ENCODE peak calls at places on chromosome 7, in seven cellular contexts. E is neural progenitor cell; W is neuronal stem cell; U is psoas muscle; B is thoracic aorta; M is lower lobe of right lung; K is CD8-positive, alpha-beta memory T cell. I is an unnamed sample.

GRCh38 chr7:23472974-23473847 is 2.9 kb upstream of the IGF2BP3 start:
- DNase-seq in E (peak; percentile 53), W (peak; percentile 17), U (no peak), B (no peak), M (no peak), K (no peak), I (no peak)

GRCh38 chr7:47268826-47269465 is 313.0 kb downstream of the TNS3 start:
- DNase-seq in E (no peak), W (no peak), U (no peak), B (no peak), M (no peak), K (no peak), I (no peak)

GRCh38 chr7:121102619-121103018 is 114.1 kb downstream of the CPED1 start:
- DNase-seq in E (peak; percentile 7), W (no peak), U (no peak), B (no peak), M (no peak), K (no peak), I (no peak)

GRCh38 chr7:51428226-51428887 is 111.7 kb upstream of the COBL start:
- DNase-seq in E (peak; percentile 26), W (no peak), U (no peak), B (no peak), M (no peak), K (no peak), I (no peak)

GRCh38 chr7:668958-669357 is 57.5 kb upstream of the DNAAF5 start:
- DNase-seq in E (no peak), W (no peak), U (no peak), B (no peak), M (no peak), K (peak; percentile 8), I (no peak)

GRCh38 chr7:33556471-33556870 is 348.9 kb upstream of the BMPER start:
- DNase-seq in E (no peak), W (no peak), U (no peak), B (no peak), M (no peak), K (no peak), I (no peak)

GRCh38 chr7:79199961-79200360 is 253.5 kb downstream of the MAGI2 start:
- DNase-seq in E (no peak), W (no peak), U (no peak), B (no peak), M (no peak), K (no peak), I (no peak)

GRCh38 chr7:37230221-37230620 is 218.4 kb downstream of the ELMO1 start:
- DNase-seq in E (no peak), W (no peak), U (peak; percentile 73), B (no peak), M (no peak), K (no peak), I (no peak)

DNA sequence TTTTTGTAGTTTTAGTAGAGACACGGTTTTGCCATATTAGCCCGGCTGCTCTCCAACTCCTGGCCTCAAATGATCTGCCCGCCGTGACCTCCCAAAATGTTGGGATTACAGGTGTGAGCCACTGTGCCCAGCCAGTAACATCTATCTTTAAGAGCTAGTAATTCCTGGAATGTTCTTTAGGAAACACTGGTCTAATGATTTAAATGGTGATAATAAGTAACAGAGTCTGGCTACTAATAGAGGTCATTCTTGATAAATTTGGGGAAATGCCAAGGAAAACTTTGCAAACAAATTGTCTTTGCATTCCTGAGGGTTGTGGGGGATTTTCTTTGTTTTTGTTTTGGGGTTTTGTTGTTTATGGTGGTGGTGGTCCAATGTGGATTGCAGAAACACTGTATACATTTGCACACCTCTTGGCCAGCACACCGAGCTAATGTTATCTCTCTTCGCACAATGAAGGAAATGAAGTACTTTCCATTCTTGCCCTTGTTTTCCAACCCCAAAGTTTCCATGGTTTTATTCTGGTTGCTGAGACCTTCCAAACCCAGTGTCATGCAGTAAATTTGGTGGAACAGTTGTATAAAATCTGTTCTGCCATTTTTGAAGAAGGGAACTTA is 51.3 kb upstream of the WIPF3 start:
- DNase-seq in E (no peak), W (no peak), U (no peak), B (no peak), M (no peak), K (no peak), I (no peak)
- H3K4me1 ChIP-seq in E (peaks cover 5% of the 10 kb centered on the region), W (no peaks in the 10 kb centered on the region), U (no peaks in the 10 kb centered on the region), B (no peaks in the 10 kb centered on the region), M (no peaks in the 10 kb centered on the region), K (no peaks in the 10 kb centered on the region), I (no peaks in the 10 kb centered on the region)

GRCh38 chr7:32070051-32070405 is 179 bp downstream of the PDE1C start:
- DNase-seq in E (no peak), W (no peak), U (no peak), B (no peak), M (no peak), K (no peak), I (no peak)

GRCh38 chr7:32070406-32071360 is at the start of gene PDE1C:
- DNase-seq in E (peak; percentile 64), W (peak; percentile 21), U (peak; percentile 19), B (no peak), M (no peak), K (no peak), I (no peak)

GRCh38 chr7:32072397-32072796 is 2.2 kb upstream of the PDE1C start:
- DNase-seq in E (no peak), W (no peak), U (no peak), B (no peak), M (no peak), K (no peak), I (no peak)

GRCh38 chr7:32073533-32073932 is 3.3 kb upstream of the PDE1C start:
- DNase-seq in E (no peak), W (no peak), U (no peak), B (no peak), M (no peak), K (no peak), I (no peak)

GRCh38 chr7:32071466-32072091 is 1.4 kb upstream of the PDE1C start:
- DNase-seq in E (no peak), W (no peak), U (no peak), B (no peak), M (no peak), K (no peak), I (no peak)
- H3K4me3 ChIP-seq in E (peak overlapping the region; percentile 80), W (no peak overlapping the region), U (peak overlapping the region; percentile 62), B (peak overlapping the region; percentile 76), M (peak overlapping the region; percentile 59), K (no peak overlapping the region), I (no peak overlapping the region)

DNA sequence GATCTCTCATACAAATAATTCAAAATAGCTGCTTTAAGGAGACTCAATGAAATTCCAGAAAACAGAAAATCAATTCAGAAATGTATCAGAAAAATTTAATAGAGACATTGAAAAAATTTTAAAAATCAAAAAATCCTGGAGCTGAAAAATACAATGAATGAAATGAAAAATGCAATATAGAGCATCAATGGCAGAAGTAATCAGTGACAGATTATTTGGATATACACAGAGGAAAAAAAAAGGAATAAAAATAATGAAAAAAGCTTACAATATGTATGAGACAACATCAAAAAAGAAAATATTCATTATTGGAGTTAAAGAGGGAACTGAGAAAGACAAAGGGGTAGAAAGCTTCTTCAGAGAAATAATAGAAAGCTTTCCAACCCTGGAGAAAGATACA is 122.9 kb upstream of the KLF14 start:
- DNase-seq in E (no peak), W (no peak), U (no peak), B (no peak), M (no peak), K (no peak), I (no peak)
- H3K9me3 ChIP-seq in E (no peaks in the 10 kb centered on the region), W (peaks cover 14% of the 10 kb centered on the region), U (peaks cover 24% of the 10 kb centered on the region), B (peaks cover 32% of the 10 kb centered on the region), M (peaks cover 52% of the 10 kb centered on the region), K (peaks cover 21% of the 10 kb centered on the region), I (no peaks in the 10 kb centered on the region)

GRCh38 chr7:157547102-157547501 is 210.3 kb downstream of the DNAJB6 start:
- DNase-seq in E (no peak), W (no peak), U (no peak), B (no peak), M (peak; percentile 9), K (no peak), I (no peak)

GRCh38 chr7:157549612-157550299 is 213.0 kb downstream of the DNAJB6 start:
- DNase-seq in E (no peak), W (no peak), U (no peak), B (no peak), M (peak; percentile 14), K (no peak), I (no peak)

GRCh38 chr7:157548691-157549265 is 212.0 kb downstream of the DNAJB6 start:
- DNase-seq in E (no peak), W (no peak), U (no peak), B (no peak), M (peak; percentile 34), K (no peak), I (no peak)

GRCh38 chr7:157545681-157546060 is 208.9 kb downstream of the DNAJB6 start:
- DNase-seq in E (no peak), W (no peak), U (no peak), B (no peak), M (peak; percentile 29), K (no peak), I (no peak)

GRCh38 chr7:157547611-157548010 is 210.8 kb downstream of the DNAJB6 start:
- DNase-seq in E (no peak), W (no peak), U (no peak), B (no peak), M (peak; percentile 39), K (no peak), I (no peak)
- H3K4me1 ChIP-seq in E (no peaks in the 10 kb centered on the region), W (no peaks in the 10 kb centered on the region), U (no peaks in the 10 kb centered on the region), B (no peaks in the 10 kb centered on the region), M (no peaks in the 10 kb centered on the region), K (no peaks in the 10 kb centered on the region), I (no peaks in the 10 kb centered on the region)

GRCh38 chr7:159031135-159031701 is 113.4 kb downstream of the VIPR2 start:
- DNase-seq in E (peak; percentile 69), W (no peak), U (peak; percentile 67), B (no peak), M (no peak), K (no peak), I (no peak)
- H3K4me3 ChIP-seq in E (peak overlapping the region; percentile 38), W (no peak overlapping the region), U (peak overlapping the region; percentile 76), B (peak overlapping the region; percentile 78), M (peak overlapping the region; percentile 61), K (no peak overlapping the region), I (peak overlapping the region; percentile 37)

I was measured in iPS DF 6.9.